ENCODE peak calls at places on chromosomes 2 and 18, in ten cellular contexts. T is kidney epithelial cell, K is pancreas, W is AG09319, V is H9, P is HFF-Myc, Z is brain microvascular endothelial cell, Y is HFFc6, I is spleen, G is adrenal gland. D is an unnamed sample.

GRCh38 chr2:104658149-104658839 is 195.6 kb upstream of the POU3F3 start:
- DNase-seq in T (no peak), K (no peak), W (no peak), V (peak; percentile 75), P (no peak), Z (no peak), Y (no peak), I (peak; percentile 86), G (peak; percentile 41), D (no peak)

GRCh38 chr2:6968319-6969100 is 51.3 kb downstream of the RNF144A start:
- DNase-seq in T (no peak), K (no peak), W (no peak), V (no peak), P (no peak), Z (peak; percentile 29), Y (no peak), I (no peak), G (no peak), D (peak; percentile 73)

GRCh38 chr2:99169534-99169933 is 11.3 kb downstream of the MITD1 start:
- DNase-seq in T (no peak), K (no peak), W (no peak), V (no peak), P (no peak), Z (no peak), Y (no peak), I (no peak), G (no peak), D (no peak)

GRCh38 chr2:197453914-197454398 is 604 bp downstream of the COQ10B start:
- DNase-seq in T (peak; percentile 77), K (no peak), W (peak; percentile 76), V (peak; percentile 74), P (peak; percentile 80), Z (no peak), Y (peak; percentile 91), I (no peak), G (no peak), D (no peak)

GRCh38 chr18:21117385-21118135 is 5.9 kb upstream of the ROCK1 start:
- DNase-seq in T (no peak), K (no peak), W (peak; percentile 74), V (no peak), P (peak; percentile 77), Z (peak; percentile 73), Y (peak; percentile 82), I (no peak), G (peak; percentile 37), D (no peak)

GRCh38 chr2:205731521-205731965 is 49.2 kb downstream of the NRP2 start:
- DNase-seq in T (no peak), K (no peak), W (peak; percentile 32), V (no peak), P (no peak), Z (peak; percentile 95), Y (peak; percentile 78), I (no peak), G (no peak), D (no peak)

GRCh38 chr2:17543131-17543660 is 2.7 kb downstream of the VSNL1 start:
- DNase-seq in T (no peak), K (no peak), W (no peak), V (peak; percentile 47), P (no peak), Z (no peak), Y (no peak), I (no peak), G (no peak), D (no peak)

GRCh38 chr2:72106978-72107377 is 40.7 kb downstream of the CYP26B1 start:
- DNase-seq in T (no peak), K (no peak), W (no peak), V (no peak), P (no peak), Z (no peak), Y (no peak), I (no peak), G (no peak), D (peak; percentile 27)

GRCh38 chr18:53909668-53910067 is 314.8 kb downstream of the MBD2 start:
- DNase-seq in T (no peak), K (no peak), W (peak; percentile 10), V (no peak), P (no peak), Z (peak; percentile 35), Y (no peak), I (no peak), G (no peak), D (no peak)

GRCh38 chr2:41061371-41061770 is 609.5 kb upstream of the SLC8A1 start:
- DNase-seq in T (peak; percentile 26), K (no peak), W (peak; percentile 1), V (no peak), P (peak; percentile 73), Z (no peak), Y (no peak), I (no peak), G (no peak), D (no peak)

GRCh38 chr2:37387143-37387835 is 42.9 kb downstream of the QPCT start:
- DNase-seq in T (no peak), K (no peak), W (no peak), V (no peak), P (no peak), Z (peak; percentile 20), Y (peak; percentile 82), I (no peak), G (no peak), D (no peak)

GRCh38 chr2:217331577-217332139 is 471.8 kb upstream of the TNP1 start:
- DNase-seq in T (peak; percentile 90), K (no peak), W (no peak), V (peak; percentile 49), P (peak; percentile 20), Z (peak; percentile 37), Y (peak; percentile 64), I (no peak), G (no peak), D (no peak)

GRCh38 chr2:42156756-42157155 is 12.4 kb upstream of the EML4 start:
- DNase-seq in T (no peak), K (no peak), W (no peak), V (no peak), P (no peak), Z (no peak), Y (no peak), I (no peak), G (no peak), D (no peak)

GRCh38 chr2:168639501-168639900 is 162.9 kb upstream of the NOSTRIN start:
- DNase-seq in T (peak; percentile 12), K (no peak), W (no peak), V (no peak), P (peak; percentile 58), Z (peak; percentile 56), Y (peak; percentile 38), I (no peak), G (peak; percentile 48), D (no peak)
- TF ChIP-seq CTCF in T (no peak), K (no peak), W (no peak), V (no peak), P (no peak), Z (no peak), Y (no peak), I (no peak), G (no peak), D (no peak)

DNA sequence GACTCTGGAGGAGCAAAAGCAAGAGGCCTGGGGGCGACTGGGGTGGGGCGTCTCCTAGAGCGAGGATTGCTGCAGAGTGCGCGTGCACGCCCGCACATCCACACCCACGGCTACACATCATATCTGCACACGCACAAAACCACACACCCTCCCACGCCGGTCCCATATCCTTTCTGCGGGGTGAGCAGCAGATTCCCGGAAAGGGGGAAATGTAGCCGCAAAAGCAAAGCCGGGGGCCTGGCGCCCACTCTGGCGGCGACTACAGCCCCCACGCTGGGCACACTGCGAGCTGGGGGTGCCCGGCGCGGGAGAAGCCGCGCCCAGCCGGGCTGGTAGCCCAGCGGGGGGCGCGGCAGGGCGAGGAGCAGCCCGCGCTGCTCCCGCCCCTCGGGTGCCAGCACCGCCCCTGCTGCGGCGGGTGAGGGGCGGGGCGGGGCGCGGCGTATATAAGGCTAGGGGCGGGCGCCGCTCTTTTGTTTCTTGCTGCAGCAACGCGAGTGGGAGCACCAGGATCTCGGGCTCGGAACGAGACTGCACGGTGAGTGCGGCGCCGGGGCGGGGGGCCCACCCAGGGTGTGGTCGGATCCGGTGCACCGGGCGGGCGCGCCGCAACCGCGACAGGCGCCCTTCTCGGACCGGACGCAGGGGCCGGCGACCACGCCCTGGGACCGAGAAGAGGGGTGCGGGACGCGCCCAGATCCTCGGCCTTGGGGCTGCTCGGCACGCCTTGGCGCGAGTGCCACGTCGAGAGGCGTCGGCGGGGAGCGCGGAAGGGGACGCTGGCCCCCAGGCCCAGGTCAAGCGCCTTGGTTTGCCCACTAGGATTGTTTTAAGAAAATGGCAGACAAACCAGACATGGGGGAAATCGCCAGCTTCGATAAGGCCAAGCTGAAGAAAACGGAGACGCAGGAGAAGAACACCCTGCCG is at the start of gene TMSB10:
- DNase-seq in T (no peak), K (peak; percentile 91), W (no peak), V (peak; percentile 74), P (no peak), Z (peak; percentile 83), Y (peak; percentile 88), I (peak; percentile 97), G (peak; percentile 84), D (peak; percentile 97)
- TF ChIP-seq CTCF in T (no peak), K (no peak), W (no peak), V (no peak), P (no peak), Z (no peak), Y (peak; percentile 59), I (peak; percentile 27), G (no peak), D (no peak)

GRCh38 chr2:182098648-182099047 is 113.0 kb downstream of the PPP1R1C start:
- DNase-seq in T (no peak), K (no peak), W (no peak), V (no peak), P (no peak), Z (no peak), Y (no peak), I (no peak), G (no peak), D (no peak)

GRCh38 chr2:182103531-182103930 is 117.9 kb downstream of the PPP1R1C start:
- DNase-seq in T (no peak), K (no peak), W (no peak), V (no peak), P (no peak), Z (no peak), Y (no peak), I (no peak), G (no peak), D (no peak)

GRCh38 chr2:182097571-182097970 is 111.9 kb downstream of the PPP1R1C start:
- DNase-seq in T (no peak), K (no peak), W (no peak), V (no peak), P (no peak), Z (no peak), Y (no peak), I (no peak), G (no peak), D (no peak)

DNA sequence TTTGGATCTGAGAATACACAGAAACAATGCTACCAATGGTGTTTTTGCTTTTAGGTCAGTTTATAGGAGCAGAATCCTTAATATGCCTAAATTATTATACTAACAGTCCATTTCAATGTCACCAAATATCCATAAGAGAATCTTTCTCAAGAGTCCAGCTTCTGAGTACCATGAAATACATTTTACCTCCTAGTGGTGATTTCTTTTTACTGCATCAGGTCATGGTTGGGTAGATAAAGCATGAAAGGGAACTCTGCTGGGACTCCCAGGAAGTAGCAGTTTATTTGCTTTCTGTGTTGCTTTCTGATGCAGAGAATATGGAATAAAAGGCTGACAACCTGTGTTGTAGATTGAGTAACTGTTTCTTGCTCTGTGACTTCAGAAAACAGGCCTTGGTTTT is 115.6 kb downstream of the PPP1R1C start:
- DNase-seq in T (no peak), K (no peak), W (no peak), V (no peak), P (no peak), Z (no peak), Y (no peak), I (no peak), G (no peak), D (no peak)
- TF ChIP-seq CTCF in T (peak; percentile 11), K (no peak), W (no peak), V (peak; percentile 62), P (peak; percentile 13), Z (peak; percentile 30), Y (peak; percentile 61), I (no peak), G (no peak), D (peak; percentile 27)

GRCh38 chr2:9843229-9844035 is at the start of gene TAF1B:
- DNase-seq in T (peak; percentile 84), K (peak; percentile 86), W (peak; percentile 70), V (peak; percentile 95), P (peak; percentile 90), Z (peak; percentile 87), Y (peak; percentile 89), I (peak; percentile 96), G (peak; percentile 85), D (peak; percentile 97)
- TF ChIP-seq CTCF in T (peak; percentile 14), K (no peak), W (peak; percentile 15), V (peak; percentile 46), P (peak; percentile 43), Z (peak; percentile 51), Y (peak; percentile 65), I (no peak), G (no peak), D (peak; percentile 41)

D was measured in osteocyte.